ENCODE peak calls at places on chromosome 21, in nine cellular contexts. One of them, this sample, is unnamed. For H3K27me3, the result is how much of the 10 kb centered on the place peaks cover.

GRCh38 chr21:33731447-33731846 is 89.1 kb downstream of the ITSN1 start:
- DNase-seq in tibial artery: no peak
- DNase-seq in Peyer's patch: no peak
- DNase-seq in heart left ventricle: no peak
- DNase-seq in adrenal gland: no peak
- DNase-seq in endothelial cell of umbilical vein: no peak
- DNase-seq in PC-3: peak
- DNase-seq in uterus: no peak
- DNase-seq in AG04450: no peak
- DNase-seq in this sample: no peak

GRCh38 chr21:45767071-45768006 is 123.8 kb downstream of the PCBP3 start:
- DNase-seq in tibial artery: no peak
- DNase-seq in PC-3: peak
- DNase-seq in endothelial cell of umbilical vein: no peak
- DNase-seq in adrenal gland: no peak
- DNase-seq in AG04450: no peak
- DNase-seq in Peyer's patch: no peak
- DNase-seq in uterus: no peak
- DNase-seq in heart left ventricle: no peak
- DNase-seq in this sample: no peak

GRCh38 chr21:34911360-34911759 is 137.7 kb downstream of the RUNX1 start:
- DNase-seq in PC-3: no peak
- DNase-seq in adrenal gland: no peak
- DNase-seq in AG04450: no peak
- DNase-seq in endothelial cell of umbilical vein: no peak
- DNase-seq in heart left ventricle: no peak
- DNase-seq in tibial artery: no peak
- DNase-seq in uterus: no peak
- DNase-seq in Peyer's patch: no peak
- DNase-seq in this sample: peak

GRCh38 chr21:37072239-37072987 is 458 bp downstream of the PIGP start:
- DNase-seq in tibial artery: peak
- DNase-seq in Peyer's patch: no peak
- DNase-seq in heart left ventricle: peak
- DNase-seq in AG04450: no peak
- DNase-seq in PC-3: peak
- DNase-seq in adrenal gland: peak
- DNase-seq in endothelial cell of umbilical vein: no peak
- DNase-seq in uterus: peak
- DNase-seq in this sample: peak

GRCh38 chr21:29436650-29437049 is 137.9 kb downstream of the BACH1 start:
- DNase-seq in adrenal gland: no peak
- DNase-seq in uterus: no peak
- DNase-seq in PC-3: no peak
- DNase-seq in AG04450: no peak
- DNase-seq in heart left ventricle: no peak
- DNase-seq in endothelial cell of umbilical vein: no peak
- DNase-seq in Peyer's patch: no peak
- DNase-seq in tibial artery: no peak
- DNase-seq in this sample: no peak

GRCh38 chr21:36460866-36461265 is 19.1 kb downstream of the CLDN14 start:
- DNase-seq in heart left ventricle: no peak
- DNase-seq in PC-3: no peak
- DNase-seq in tibial artery: no peak
- DNase-seq in AG04450: no peak
- DNase-seq in adrenal gland: no peak
- DNase-seq in Peyer's patch: no peak
- DNase-seq in endothelial cell of umbilical vein: no peak
- DNase-seq in uterus: no peak
- DNase-seq in this sample: no peak

GRCh38 chr21:29372063-29372802 is 73.5 kb downstream of the BACH1 start:
- DNase-seq in tibial artery: peak
- DNase-seq in adrenal gland: peak
- DNase-seq in AG04450: peak
- DNase-seq in PC-3: peak
- DNase-seq in heart left ventricle: peak
- DNase-seq in Peyer's patch: peak
- DNase-seq in endothelial cell of umbilical vein: peak
- DNase-seq in uterus: peak
- DNase-seq in this sample: no peak

GRCh38 chr21:43976661-43977060 is 35.4 kb upstream of the TRAPPC10 start:
- DNase-seq in adrenal gland: no peak
- DNase-seq in heart left ventricle: no peak
- DNase-seq in tibial artery: no peak
- DNase-seq in endothelial cell of umbilical vein: no peak
- DNase-seq in AG04450: no peak
- DNase-seq in Peyer's patch: no peak
- DNase-seq in PC-3: peak
- DNase-seq in uterus: no peak
- DNase-seq in this sample: no peak

GRCh38 chr21:36104306-36105300 is 30.3 kb upstream of the CBR3 start:
- DNase-seq in tibial artery: peak
- DNase-seq in AG04450: no peak
- DNase-seq in Peyer's patch: peak
- DNase-seq in PC-3: peak
- DNase-seq in heart left ventricle: peak
- DNase-seq in adrenal gland: no peak
- DNase-seq in uterus: peak
- DNase-seq in endothelial cell of umbilical vein: peak
- DNase-seq in this sample: peak

DNA sequence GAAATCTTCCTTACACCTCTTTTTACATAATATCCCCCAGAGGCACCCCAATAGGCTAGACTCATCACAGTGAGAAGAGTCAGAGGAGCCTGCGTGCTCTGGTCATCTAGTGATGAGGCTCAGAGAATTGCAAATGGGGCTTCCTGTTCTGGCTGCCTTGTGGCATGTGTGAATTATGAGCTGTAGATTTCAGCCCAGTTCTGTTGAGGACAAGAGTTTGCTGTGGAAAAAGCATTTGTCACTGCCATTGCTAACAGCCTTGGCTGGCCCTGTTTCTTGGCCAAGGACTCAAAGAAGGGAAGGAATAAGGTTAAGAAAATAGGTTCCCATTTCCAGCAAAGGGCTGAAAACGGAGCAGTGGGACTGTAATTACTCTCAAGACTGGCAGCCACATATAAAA is 30.7 kb downstream of the MRAP start:
- DNase-seq in uterus: peak
- DNase-seq in Peyer's patch: no peak
- DNase-seq in adrenal gland: peak
- DNase-seq in endothelial cell of umbilical vein: peak
- DNase-seq in PC-3: no peak
- DNase-seq in AG04450: no peak
- DNase-seq in heart left ventricle: no peak
- DNase-seq in tibial artery: peak
- DNase-seq in this sample: no peak
- TF ChIP-seq CTCF in uterus: no peak
- TF ChIP-seq CTCF in Peyer's patch: no peak
- TF ChIP-seq CTCF in adrenal gland: no peak
- TF ChIP-seq CTCF in endothelial cell of umbilical vein: no peak
- TF ChIP-seq CTCF in PC-3: no peak
- TF ChIP-seq CTCF in AG04450: no peak
- TF ChIP-seq CTCF in heart left ventricle: no peak
- TF ChIP-seq CTCF in tibial artery: no peak
- TF ChIP-seq CTCF in this sample: no peak

GRCh38 chr21:39366563-39366962 is 17.7 kb upstream of the HMGN1 start:
- DNase-seq in adrenal gland: no peak
- DNase-seq in uterus: no peak
- DNase-seq in tibial artery: no peak
- DNase-seq in endothelial cell of umbilical vein: no peak
- DNase-seq in heart left ventricle: no peak
- DNase-seq in AG04450: no peak
- DNase-seq in Peyer's patch: no peak
- DNase-seq in PC-3: no peak
- DNase-seq in this sample: no peak
- H3K27me3 ChIP-seq in adrenal gland: under half
- H3K27me3 ChIP-seq in uterus: under half
- H3K27me3 ChIP-seq in tibial artery: under half
- H3K27me3 ChIP-seq in endothelial cell of umbilical vein: under half
- H3K27me3 ChIP-seq in heart left ventricle: under half
- H3K27me3 ChIP-seq in AG04450: under half
- H3K27me3 ChIP-seq in Peyer's patch: under half
- H3K27me3 ChIP-seq in PC-3: under half
- H3K27me3 ChIP-seq in this sample: under half

DNA sequence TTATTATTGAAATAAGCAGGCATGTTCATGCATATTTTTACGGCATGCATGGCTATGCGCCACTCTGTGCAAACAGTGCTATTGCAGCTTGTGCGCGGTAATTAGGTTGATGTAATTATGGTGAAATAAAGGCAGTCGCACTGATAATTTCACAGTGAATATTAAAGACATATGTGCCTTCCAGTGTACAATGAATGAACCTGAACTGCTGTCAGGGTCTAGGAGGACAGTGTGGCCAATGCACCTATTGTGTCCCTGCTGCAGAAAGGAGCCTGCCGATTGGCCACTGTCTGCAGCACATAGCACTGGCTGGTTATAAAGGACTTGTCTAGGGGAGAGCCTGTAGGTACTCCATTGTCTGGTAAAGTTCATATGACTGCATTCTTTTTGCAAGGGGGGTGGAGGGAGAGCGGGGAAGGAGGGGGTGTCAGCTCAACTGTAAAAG is 340.4 kb downstream of the USP25 start:
- DNase-seq in Peyer's patch: no peak
- DNase-seq in tibial artery: no peak
- DNase-seq in uterus: no peak
- DNase-seq in endothelial cell of umbilical vein: no peak
- DNase-seq in adrenal gland: no peak
- DNase-seq in heart left ventricle: no peak
- DNase-seq in PC-3: peak
- DNase-seq in AG04450: no peak
- DNase-seq in this sample: no peak
- TF ChIP-seq CTCF in Peyer's patch: no peak
- TF ChIP-seq CTCF in tibial artery: no peak
- TF ChIP-seq CTCF in uterus: peak
- TF ChIP-seq CTCF in endothelial cell of umbilical vein: no peak
- TF ChIP-seq CTCF in adrenal gland: no peak
- TF ChIP-seq CTCF in heart left ventricle: no peak
- TF ChIP-seq CTCF in PC-3: peak
- TF ChIP-seq CTCF in AG04450: no peak
- TF ChIP-seq CTCF in this sample: no peak

DNA sequence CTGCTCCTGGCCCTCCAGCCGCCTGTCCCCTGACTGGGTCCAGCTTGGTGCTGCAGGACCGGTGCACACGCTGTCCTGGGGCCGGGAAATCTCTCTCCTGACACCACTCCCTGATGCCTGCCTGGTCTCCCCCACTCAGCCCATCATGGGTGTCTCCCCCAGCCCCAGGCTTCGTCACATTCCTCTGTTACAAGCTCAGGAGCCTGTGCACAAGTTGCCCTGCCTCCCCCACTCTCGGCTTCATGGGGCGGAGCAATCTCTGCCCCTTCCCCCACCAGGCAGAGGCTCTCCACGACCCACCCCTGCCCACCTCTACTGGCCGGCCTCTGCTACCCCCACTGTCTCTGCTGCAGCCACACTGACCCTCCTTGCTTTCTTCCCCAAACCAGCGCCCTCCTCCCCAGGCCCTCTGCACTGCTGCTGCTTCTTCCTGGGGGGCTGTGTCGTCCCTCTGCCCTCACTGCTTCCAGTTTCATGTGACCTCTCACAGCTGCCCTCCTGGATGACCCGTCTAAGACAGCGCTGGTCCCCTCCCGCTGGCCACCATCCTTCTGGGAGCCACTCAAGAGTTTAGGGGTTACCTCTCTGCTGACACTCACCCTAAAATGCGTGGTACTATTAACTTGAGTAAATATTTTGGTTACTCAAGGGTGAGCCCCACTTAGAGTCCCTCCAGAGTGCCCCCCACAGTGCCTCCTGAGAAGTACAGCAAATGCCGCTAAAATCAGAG is 5.7 kb upstream of the RIPK4 start:
- DNase-seq in PC-3: no peak
- DNase-seq in tibial artery: no peak
- DNase-seq in endothelial cell of umbilical vein: no peak
- DNase-seq in AG04450: no peak
- DNase-seq in Peyer's patch: no peak
- DNase-seq in uterus: no peak
- DNase-seq in adrenal gland: no peak
- DNase-seq in heart left ventricle: no peak
- DNase-seq in this sample: no peak
- H3K27me3 ChIP-seq in PC-3: under half
- H3K27me3 ChIP-seq in tibial artery: under half
- H3K27me3 ChIP-seq in endothelial cell of umbilical vein: half or more
- H3K27me3 ChIP-seq in AG04450: half or more
- H3K27me3 ChIP-seq in Peyer's patch: under half
- H3K27me3 ChIP-seq in uterus: under half
- H3K27me3 ChIP-seq in adrenal gland: under half
- H3K27me3 ChIP-seq in heart left ventricle: under half
- H3K27me3 ChIP-seq in this sample: half or more

DNA sequence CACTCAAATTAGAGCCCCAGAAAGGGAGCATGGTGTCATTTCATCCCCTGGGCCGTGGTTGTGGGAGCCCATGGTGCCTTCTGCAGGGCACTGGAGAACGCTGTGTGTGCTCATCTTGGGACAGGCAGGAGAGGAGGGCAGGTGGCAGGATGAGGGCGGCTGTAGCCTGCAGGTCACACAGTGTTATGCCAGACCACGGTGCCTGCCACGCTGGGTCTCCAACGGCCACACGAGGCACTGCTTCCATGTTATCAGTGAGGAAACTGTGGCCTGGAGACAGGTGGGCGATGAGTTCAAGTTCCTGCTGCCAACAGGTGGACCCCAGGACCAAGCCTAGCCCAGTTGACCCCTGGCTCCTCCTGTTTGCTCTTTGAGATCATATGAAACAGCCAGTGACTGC is 21.0 kb downstream of the ABCG1 start:
- DNase-seq in adrenal gland: no peak
- DNase-seq in heart left ventricle: no peak
- DNase-seq in Peyer's patch: no peak
- DNase-seq in tibial artery: no peak
- DNase-seq in PC-3: no peak
- DNase-seq in endothelial cell of umbilical vein: no peak
- DNase-seq in AG04450: no peak
- DNase-seq in uterus: no peak
- DNase-seq in this sample: peak
- TF ChIP-seq CTCF in adrenal gland: no peak
- TF ChIP-seq CTCF in heart left ventricle: no peak
- TF ChIP-seq CTCF in Peyer's patch: no peak
- TF ChIP-seq CTCF in tibial artery: no peak
- TF ChIP-seq CTCF in PC-3: peak
- TF ChIP-seq CTCF in endothelial cell of umbilical vein: no peak
- TF ChIP-seq CTCF in AG04450: no peak
- TF ChIP-seq CTCF in uterus: no peak
- TF ChIP-seq CTCF in this sample: no peak

GRCh38 chr21:42657676-42658319 is 4.4 kb downstream of the PDE9A start:
- DNase-seq in endothelial cell of umbilical vein: no peak
- DNase-seq in Peyer's patch: no peak
- DNase-seq in PC-3: no peak
- DNase-seq in heart left ventricle: no peak
- DNase-seq in adrenal gland: no peak
- DNase-seq in AG04450: no peak
- DNase-seq in tibial artery: no peak
- DNase-seq in uterus: no peak
- DNase-seq in this sample: no peak
- H3K27me3 ChIP-seq in endothelial cell of umbilical vein: under half
- H3K27me3 ChIP-seq in Peyer's patch: under half
- H3K27me3 ChIP-seq in PC-3: half or more
- H3K27me3 ChIP-seq in heart left ventricle: under half
- H3K27me3 ChIP-seq in adrenal gland: under half
- H3K27me3 ChIP-seq in AG04450: under half
- H3K27me3 ChIP-seq in tibial artery: under half
- H3K27me3 ChIP-seq in uterus: under half
- H3K27me3 ChIP-seq in this sample: half or more